ENCODE peak calls at places on chromosome 18, in seven cellular contexts. D is nephron progenitor cell; Q is foreskin fibroblast; G is omental fat pad; R is A549; V is GM13976; U is CD4-positive, alpha-beta T cell. W is an unnamed sample.

GRCh38 chr18:28108801-28109200 is 68.1 kb downstream of the CDH2 start:
- DNase-seq in D (no peak), Q (no peak), V (no peak), G (no peak), U (no peak), R (peak; percentile 53), W (no peak)

GRCh38 chr18:35998967-35999366 is 26.5 kb downstream of the RMP24 start:
- DNase-seq in U (no peak), Q (no peak), D (no peak), V (no peak), G (no peak), R (peak; percentile 16), W (no peak)

GRCh38 chr18:79625195-79625923 is 54.2 kb upstream of the CTDP1 start:
- DNase-seq in U (no peak), Q (no peak), D (no peak), V (peak; percentile 82), R (no peak), G (no peak), W (peak; percentile 84)

GRCh38 chr18:79952457-79952995 is 1.1 kb upstream of the SLC66A2 start:
- DNase-seq in G (no peak), D (no peak), Q (no peak), V (no peak), U (no peak), R (no peak), W (no peak)

GRCh38 chr18:11807233-11807632 is 44.0 kb upstream of the CHMP1B start:
- DNase-seq in V (no peak), D (no peak), R (peak; percentile 19), U (no peak), Q (no peak), G (no peak), W (no peak)

GRCh38 chr18:24398515-24398914 is 891 bp upstream of the OSBPL1A start:
- DNase-seq in G (no peak), Q (peak; percentile 57), U (no peak), R (no peak), D (peak; percentile 10), V (no peak), W (no peak)

GRCh38 chr18:40437517-40437916 is 1517.5 kb upstream of the PIK3C3 start:
- DNase-seq in V (no peak), D (no peak), R (no peak), Q (no peak), U (no peak), G (no peak), W (no peak)

GRCh38 chr18:57058734-57059133 is 88.2 kb upstream of the BOD1L2 start:
- DNase-seq in D (no peak), V (no peak), U (no peak), R (no peak), G (no peak), Q (no peak), W (no peak)

GRCh38 chr18:35756506-35757117 is 175.1 kb downstream of the GALNT1 start:
- DNase-seq in G (no peak), Q (peak; percentile 30), U (peak; percentile 16), D (peak; percentile 63), V (peak; percentile 71), R (peak; percentile 40), W (peak; percentile 71)

GRCh38 chr18:62425465-62426190 is 97.2 kb upstream of the ZCCHC2 start:
- DNase-seq in R (peak; percentile 90), D (peak; percentile 62), U (peak; percentile 26), V (peak; percentile 45), G (peak; percentile 39), Q (peak; percentile 94), W (peak; percentile 42)

GRCh38 chr18:24039666-24040065 is 25.1 kb downstream of the TTC39C start:
- DNase-seq in U (no peak), D (no peak), V (no peak), R (no peak), G (no peak), Q (no peak), W (no peak)

GRCh38 chr18:79657342-79657996 is 22.1 kb upstream of the CTDP1 start:
- DNase-seq in Q (no peak), D (no peak), U (no peak), R (no peak), G (no peak), V (no peak), W (no peak)

GRCh38 chr18:524496-524895 is 24.0 kb upstream of the COLEC12 start:
- DNase-seq in U (no peak), G (no peak), R (no peak), D (no peak), Q (peak; percentile 62), V (no peak), W (no peak)

GRCh38 chr18:39842042-39842791 is 2112.8 kb upstream of the PIK3C3 start:
- DNase-seq in Q (no peak), U (no peak), R (no peak), D (no peak), G (no peak), V (no peak), W (no peak)

GRCh38 chr18:78955066-78955465 is 24.6 kb upstream of the SALL3 start:
- DNase-seq in D (no peak), R (no peak), U (no peak), Q (no peak), G (no peak), V (no peak), W (no peak)

GRCh38 chr18:74290831-74291770 is 662 bp downstream of the CYB5A start:
- DNase-seq in D (peak; percentile 50), G (no peak), U (no peak), V (peak; percentile 34), Q (no peak), R (no peak), W (peak; percentile 44)

GRCh38 chr18:74289946-74290478 is 1.8 kb downstream of the CYB5A start:
- DNase-seq in G (no peak), Q (no peak), R (no peak), U (no peak), D (no peak), V (no peak), W (no peak)

GRCh38 chr18:74292541-74292858 is 737 bp upstream of the CYB5A start:
- DNase-seq in R (no peak), Q (no peak), G (no peak), U (no peak), V (peak; percentile 8), D (no peak), W (peak; percentile 7)

GRCh38 chr18:74294526-74294925 is 2.8 kb upstream of the CYB5A start:
- DNase-seq in Q (no peak), V (no peak), D (no peak), R (no peak), U (no peak), G (no peak), W (no peak)

DNA sequence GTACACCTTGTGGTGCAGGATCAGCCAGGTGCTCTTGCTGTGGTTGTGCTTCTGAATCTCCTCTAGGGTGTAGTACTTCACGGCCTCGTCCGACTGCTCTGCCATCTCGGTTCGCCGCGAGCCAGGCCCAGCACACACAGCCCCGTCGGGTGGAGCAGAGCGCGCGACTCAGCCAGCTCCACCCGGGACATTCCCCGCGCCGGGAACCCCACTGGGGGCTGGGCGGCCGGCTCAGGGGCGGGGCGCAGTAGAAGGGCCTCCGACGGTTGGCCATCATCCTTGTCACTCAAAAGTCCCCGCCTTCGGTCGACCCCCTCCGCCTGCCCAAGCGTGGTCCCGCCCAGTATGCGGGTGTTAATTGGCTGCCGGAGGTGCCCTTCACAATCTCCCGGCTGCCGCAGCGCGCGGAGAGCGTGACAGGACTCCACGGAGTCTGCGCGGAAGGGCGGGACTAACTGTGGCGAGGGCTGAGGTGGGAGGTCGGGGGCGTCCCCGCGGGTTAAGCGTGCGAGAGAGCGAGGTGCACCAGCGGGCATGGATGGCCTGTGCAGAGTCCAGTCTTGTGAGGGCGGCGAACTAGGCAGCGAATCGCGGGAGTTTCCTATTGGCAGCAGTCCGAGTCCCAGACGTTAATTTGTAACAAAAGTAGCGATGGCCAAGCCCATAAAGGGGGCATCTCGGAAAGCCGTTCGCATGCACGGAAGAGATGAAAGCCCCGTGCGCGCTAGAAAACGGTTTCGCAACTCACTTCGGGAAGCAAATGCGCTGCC is at the start of gene CYB5A:
- DNase-seq in Q (peak; percentile 94), U (peak; percentile 97), G (peak; percentile 96), V (peak; percentile 100), R (peak; percentile 95), D (peak; percentile 99), W (peak; percentile 99)
- TF ChIP-seq CTCF in Q (no peak), U (peak; percentile 20), G (no peak), V (no peak), R (no peak), D (no peak), W (no peak)

GRCh38 chr18:58800582-58800981 is 64.1 kb upstream of the ZNF532 start:
- DNase-seq in G (no peak), V (peak; percentile 57), R (no peak), D (no peak), U (no peak), Q (no peak), W (peak; percentile 48)
- TF ChIP-seq CTCF in G (no peak), V (no peak), R (no peak), D (no peak), U (no peak), Q (no peak), W (no peak)

DNA sequence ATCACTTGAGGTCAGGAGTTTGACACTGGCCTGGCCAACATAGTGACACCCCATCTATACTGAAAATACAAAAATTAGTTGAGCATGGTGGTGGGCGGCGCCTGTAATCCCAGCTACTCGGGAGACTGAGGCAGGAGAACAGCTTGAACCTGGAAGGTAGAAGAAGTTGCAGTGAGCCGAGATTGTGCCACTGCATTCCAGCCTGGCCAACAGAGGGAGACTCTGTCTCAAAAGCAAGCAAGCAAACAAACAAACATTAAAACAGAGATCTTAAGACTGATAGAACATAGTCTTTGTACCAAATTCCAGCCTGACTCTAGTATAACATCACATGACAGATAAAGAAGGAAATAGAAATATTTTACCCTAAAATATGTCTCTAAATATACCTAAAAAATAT is 168.1 kb downstream of the PTPRM start:
- DNase-seq in G (no peak), D (no peak), R (peak; percentile 35), V (no peak), U (no peak), Q (no peak), W (no peak)
- TF ChIP-seq CTCF in G (no peak), D (no peak), R (peak; percentile 42), V (no peak), U (no peak), Q (peak; percentile 41), W (no peak)

GRCh38 chr18:37264956-37265355 is 300.6 kb downstream of the CELF4 start:
- DNase-seq in V (no peak), R (no peak), D (no peak), U (no peak), Q (no peak), G (no peak), W (no peak)

GRCh38 chr18:37265382-37265781 is 300.2 kb downstream of the CELF4 start:
- DNase-seq in G (no peak), R (no peak), U (no peak), V (no peak), Q (no peak), D (no peak), W (no peak)

GRCh38 chr18:37261988-37262387 is 303.6 kb downstream of the CELF4 start:
- DNase-seq in Q (no peak), V (no peak), U (no peak), R (no peak), D (no peak), G (no peak), W (no peak)

GRCh38 chr18:37270046-37270665 is 295.4 kb downstream of the CELF4 start:
- DNase-seq in V (no peak), D (peak; percentile 89), R (peak; percentile 22), G (peak; percentile 35), Q (peak; percentile 33), U (peak; percentile 8), W (no peak)

DNA sequence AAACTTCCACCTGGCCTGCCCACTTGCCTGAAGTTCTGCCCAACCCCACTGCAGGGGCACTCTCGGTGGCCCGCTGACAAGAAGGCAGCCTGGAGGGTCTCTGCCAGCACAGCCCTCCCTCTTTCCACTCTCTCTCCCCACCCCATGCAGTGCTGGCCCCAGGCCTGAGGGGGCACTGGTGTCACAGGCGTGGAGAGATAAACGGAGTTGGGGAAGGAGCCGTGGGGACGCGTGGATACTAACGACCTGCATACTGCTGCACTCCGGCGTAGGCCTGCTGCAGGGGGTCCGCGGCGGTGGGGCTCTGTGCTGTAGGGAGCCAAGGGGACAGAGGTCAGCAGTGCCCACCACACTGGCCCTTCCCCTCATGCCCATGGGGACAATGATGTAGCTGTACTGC is 299.3 kb downstream of the CELF4 start:
- DNase-seq in V (no peak), R (no peak), U (no peak), G (no peak), Q (no peak), D (peak; percentile 49), W (no peak)
- TF ChIP-seq CTCF in V (no peak), R (peak; percentile 10), U (no peak), G (no peak), Q (no peak), D (peak; percentile 48), W (peak; percentile 35)

W was measured in GM13977.